ENCODE peak calls at places on chromosomes 3 and 15, in seven cellular contexts. One of them, this sample, is unnamed.

GRCh38 chr3:88301273-88302002 is 151.7 kb downstream of the C3orf38 start:
- DNase-seq in testis: no peak
- DNase-seq in left lung: no peak
- DNase-seq in thoracic aorta: no peak
- DNase-seq in CD8-positive, alpha-beta T cell: no peak
- DNase-seq in stomach: no peak
- DNase-seq in psoas muscle: no peak
- DNase-seq in this sample: no peak

GRCh38 chr3:159634414-159634813 is 354.2 kb upstream of the IL12A start:
- DNase-seq in testis: no peak
- DNase-seq in thoracic aorta: no peak
- DNase-seq in psoas muscle: no peak
- DNase-seq in CD8-positive, alpha-beta T cell: no peak
- DNase-seq in stomach: no peak
- DNase-seq in left lung: no peak
- DNase-seq in this sample: no peak

GRCh38 chr3:120451670-120452220 is 953 bp upstream of the FSTL1 start:
- DNase-seq in stomach: no peak
- DNase-seq in psoas muscle: no peak
- DNase-seq in thoracic aorta: no peak
- DNase-seq in testis: no peak
- DNase-seq in CD8-positive, alpha-beta T cell: no peak
- DNase-seq in left lung: no peak
- DNase-seq in this sample: no peak

GRCh38 chr15:43253431-43254403 is 13.0 kb downstream of the TGM5 start:
- DNase-seq in left lung: peak; percentile 38
- DNase-seq in testis: peak; percentile 44
- DNase-seq in stomach: peak; percentile 56
- DNase-seq in CD8-positive, alpha-beta T cell: no peak
- DNase-seq in thoracic aorta: no peak
- DNase-seq in psoas muscle: peak; percentile 63
- DNase-seq in this sample: peak; percentile 27

GRCh38 chr3:150825192-150825915 is 62.4 kb upstream of the SIAH2 start:
- DNase-seq in left lung: no peak
- DNase-seq in thoracic aorta: no peak
- DNase-seq in CD8-positive, alpha-beta T cell: no peak
- DNase-seq in stomach: no peak
- DNase-seq in psoas muscle: no peak
- DNase-seq in testis: no peak
- DNase-seq in this sample: no peak

GRCh38 chr3:156416846-156417581 is 137.9 kb downstream of the SSR3 start:
- DNase-seq in thoracic aorta: no peak
- DNase-seq in testis: no peak
- DNase-seq in stomach: no peak
- DNase-seq in psoas muscle: no peak
- DNase-seq in left lung: no peak
- DNase-seq in CD8-positive, alpha-beta T cell: no peak
- DNase-seq in this sample: no peak

GRCh38 chr3:68163054-68163453 is 508.6 kb upstream of the SUCLG2 start:
- DNase-seq in stomach: no peak
- DNase-seq in CD8-positive, alpha-beta T cell: no peak
- DNase-seq in psoas muscle: no peak
- DNase-seq in testis: no peak
- DNase-seq in thoracic aorta: no peak
- DNase-seq in left lung: no peak
- DNase-seq in this sample: no peak

GRCh38 chr3:104126864-104127553 is 1239.7 kb upstream of the ALCAM start:
- DNase-seq in thoracic aorta: no peak
- DNase-seq in stomach: no peak
- DNase-seq in left lung: no peak
- DNase-seq in testis: no peak
- DNase-seq in CD8-positive, alpha-beta T cell: no peak
- DNase-seq in psoas muscle: no peak
- DNase-seq in this sample: no peak

GRCh38 chr15:95630683-95631082 is 699.8 kb upstream of the NR2F2 start:
- DNase-seq in CD8-positive, alpha-beta T cell: no peak
- DNase-seq in psoas muscle: no peak
- DNase-seq in stomach: no peak
- DNase-seq in thoracic aorta: no peak
- DNase-seq in testis: no peak
- DNase-seq in left lung: no peak
- DNase-seq in this sample: no peak

GRCh38 chr3:13548696-13549512 is at the start of gene FBLN2:
- DNase-seq in thoracic aorta: no peak
- DNase-seq in left lung: no peak
- DNase-seq in CD8-positive, alpha-beta T cell: no peak
- DNase-seq in psoas muscle: peak; percentile 84
- DNase-seq in testis: peak; percentile 73
- DNase-seq in stomach: peak; percentile 33
- DNase-seq in this sample: no peak

GRCh38 chr3:157127268-157127667 is 32.7 kb downstream of the CCNL1 start:
- DNase-seq in testis: no peak
- DNase-seq in thoracic aorta: no peak
- DNase-seq in psoas muscle: no peak
- DNase-seq in left lung: no peak
- DNase-seq in CD8-positive, alpha-beta T cell: no peak
- DNase-seq in stomach: no peak
- DNase-seq in this sample: no peak

GRCh38 chr3:143327388-143327787 is 207.8 kb downstream of the CHST2 start:
- DNase-seq in CD8-positive, alpha-beta T cell: no peak
- DNase-seq in stomach: no peak
- DNase-seq in thoracic aorta: no peak
- DNase-seq in testis: no peak
- DNase-seq in psoas muscle: no peak
- DNase-seq in left lung: no peak
- DNase-seq in this sample: no peak

GRCh38 chr3:141373768-141374526 is 5.6 kb downstream of the ZBTB38 start:
- DNase-seq in psoas muscle: no peak
- DNase-seq in left lung: no peak
- DNase-seq in stomach: no peak
- DNase-seq in thoracic aorta: no peak
- DNase-seq in CD8-positive, alpha-beta T cell: no peak
- DNase-seq in testis: no peak
- DNase-seq in this sample: no peak

GRCh38 chr15:64460737-64461576 is 579 bp downstream of the ZNF609 start:
- DNase-seq in thoracic aorta: no peak
- DNase-seq in testis: peak; percentile 49
- DNase-seq in psoas muscle: no peak
- DNase-seq in left lung: peak; percentile 34
- DNase-seq in stomach: no peak
- DNase-seq in CD8-positive, alpha-beta T cell: no peak
- DNase-seq in this sample: peak; percentile 21

GRCh38 chr3:127736801-127737539 is 64.2 kb downstream of the ABTB1 start:
- DNase-seq in left lung: no peak
- DNase-seq in thoracic aorta: no peak
- DNase-seq in psoas muscle: no peak
- DNase-seq in stomach: no peak
- DNase-seq in testis: no peak
- DNase-seq in CD8-positive, alpha-beta T cell: no peak
- DNase-seq in this sample: no peak

GRCh38 chr3:127733781-127734180 is 61.0 kb downstream of the ABTB1 start:
- DNase-seq in testis: no peak
- DNase-seq in psoas muscle: no peak
- DNase-seq in CD8-positive, alpha-beta T cell: no peak
- DNase-seq in left lung: no peak
- DNase-seq in stomach: no peak
- DNase-seq in thoracic aorta: no peak
- DNase-seq in this sample: no peak

GRCh38 chr3:127734754-127735473 is 62.2 kb downstream of the ABTB1 start:
- DNase-seq in CD8-positive, alpha-beta T cell: no peak
- DNase-seq in thoracic aorta: no peak
- DNase-seq in psoas muscle: no peak
- DNase-seq in testis: peak; percentile 53
- DNase-seq in left lung: peak; percentile 56
- DNase-seq in stomach: no peak
- DNase-seq in this sample: no peak

GRCh38 chr3:127734181-127734720 is 61.5 kb downstream of the ABTB1 start:
- DNase-seq in thoracic aorta: no peak
- DNase-seq in left lung: no peak
- DNase-seq in psoas muscle: no peak
- DNase-seq in testis: no peak
- DNase-seq in stomach: no peak
- DNase-seq in CD8-positive, alpha-beta T cell: no peak
- DNase-seq in this sample: no peak

GRCh38 chr3:127735767-127736693 is 63.3 kb downstream of the ABTB1 start:
- DNase-seq in psoas muscle: no peak
- DNase-seq in thoracic aorta: no peak
- DNase-seq in testis: peak; percentile 58
- DNase-seq in stomach: no peak
- DNase-seq in CD8-positive, alpha-beta T cell: no peak
- DNase-seq in left lung: no peak
- DNase-seq in this sample: peak; percentile 26
- H3K4me1 ChIP-seq in psoas muscle: peaks cover 42% of the 10 kb centered on the region
- H3K4me1 ChIP-seq in thoracic aorta: peaks cover 28% of the 10 kb centered on the region
- H3K4me1 ChIP-seq in testis: peaks cover 78% of the 10 kb centered on the region
- H3K4me1 ChIP-seq in stomach: peaks cover 78% of the 10 kb centered on the region
- H3K4me1 ChIP-seq in CD8-positive, alpha-beta T cell: no peaks in the 10 kb centered on the region
- H3K4me1 ChIP-seq in left lung: peaks cover 74% of the 10 kb centered on the region
- H3K4me1 ChIP-seq in this sample: peaks cover 38% of the 10 kb centered on the region

GRCh38 chr3:171159024-171159821 is 132.7 kb upstream of the SLC2A2 start:
- DNase-seq in left lung: no peak
- DNase-seq in thoracic aorta: no peak
- DNase-seq in stomach: no peak
- DNase-seq in psoas muscle: no peak
- DNase-seq in CD8-positive, alpha-beta T cell: no peak
- DNase-seq in testis: no peak
- DNase-seq in this sample: no peak

GRCh38 chr3:171157980-171158379 is 131.5 kb upstream of the SLC2A2 start:
- DNase-seq in stomach: no peak
- DNase-seq in testis: no peak
- DNase-seq in left lung: no peak
- DNase-seq in thoracic aorta: no peak
- DNase-seq in CD8-positive, alpha-beta T cell: no peak
- DNase-seq in psoas muscle: no peak
- DNase-seq in this sample: no peak

GRCh38 chr3:171156455-171157005 is 130.0 kb upstream of the SLC2A2 start:
- DNase-seq in stomach: no peak
- DNase-seq in testis: no peak
- DNase-seq in thoracic aorta: no peak
- DNase-seq in left lung: no peak
- DNase-seq in CD8-positive, alpha-beta T cell: no peak
- DNase-seq in psoas muscle: no peak
- DNase-seq in this sample: no peak

GRCh38 chr3:171157286-171157685 is 130.8 kb upstream of the SLC2A2 start:
- DNase-seq in thoracic aorta: no peak
- DNase-seq in testis: peak; percentile 33
- DNase-seq in CD8-positive, alpha-beta T cell: no peak
- DNase-seq in left lung: no peak
- DNase-seq in psoas muscle: peak; percentile 76
- DNase-seq in stomach: no peak
- DNase-seq in this sample: no peak

DNA sequence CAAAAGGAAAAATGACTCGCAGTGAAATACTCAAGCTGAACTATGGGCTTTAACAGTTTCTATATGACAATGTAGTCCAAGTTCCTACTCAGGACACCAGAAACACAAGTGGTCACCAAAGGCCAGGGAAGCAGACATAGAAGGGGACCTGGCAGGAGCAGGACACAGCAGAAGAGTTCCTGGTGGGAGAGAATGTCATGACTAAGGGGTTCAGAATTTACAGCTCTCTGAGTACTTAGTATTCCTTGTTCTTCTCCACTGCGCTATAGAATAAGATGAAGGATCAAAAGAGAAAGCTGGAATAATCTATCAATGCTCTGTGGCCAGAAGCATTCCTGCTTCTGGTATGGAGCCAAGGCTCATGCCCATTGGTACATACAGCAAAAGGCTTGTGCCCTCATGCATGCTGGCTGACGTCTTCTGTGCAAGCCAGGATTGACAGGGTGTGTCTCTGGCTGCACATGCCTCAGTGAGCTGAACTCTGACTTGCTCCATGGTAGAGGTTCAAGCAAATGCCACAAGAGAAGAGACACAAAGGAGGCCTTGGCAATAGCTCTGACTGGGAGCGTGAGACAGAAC is 128.7 kb upstream of the SLC2A2 start:
- DNase-seq in testis: no peak
- DNase-seq in stomach: no peak
- DNase-seq in left lung: no peak
- DNase-seq in thoracic aorta: no peak
- DNase-seq in CD8-positive, alpha-beta T cell: no peak
- DNase-seq in psoas muscle: no peak
- DNase-seq in this sample: no peak
- H3K27ac ChIP-seq in testis: no peak overlapping the region
- H3K27ac ChIP-seq in stomach: no peak overlapping the region
- H3K27ac ChIP-seq in left lung: no peak overlapping the region
- H3K27ac ChIP-seq in thoracic aorta: no peak overlapping the region
- H3K27ac ChIP-seq in CD8-positive, alpha-beta T cell: no peak overlapping the region
- H3K27ac ChIP-seq in psoas muscle: no peak overlapping the region
- H3K27ac ChIP-seq in this sample: no peak overlapping the region

DNA sequence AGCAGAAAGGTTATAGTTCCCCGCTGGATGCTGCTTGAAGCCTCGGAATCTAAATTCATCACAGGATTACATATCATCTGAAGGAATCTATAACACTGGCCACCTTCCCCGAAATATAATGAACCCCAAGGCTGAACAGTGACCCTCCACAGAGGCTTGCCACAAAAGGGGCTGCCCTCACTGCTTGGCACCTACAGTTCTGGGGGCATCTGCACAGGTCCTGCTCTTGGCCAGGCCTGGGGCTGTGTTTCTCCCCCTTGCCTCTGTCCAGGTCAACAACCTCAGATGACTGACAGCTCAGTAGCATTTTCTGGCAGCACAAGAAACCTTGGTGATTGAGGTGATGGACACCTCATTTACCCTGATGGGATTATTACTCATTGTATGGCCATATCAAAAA is 1.5 kb upstream of the ADAMTS17 start:
- DNase-seq in left lung: no peak
- DNase-seq in stomach: no peak
- DNase-seq in CD8-positive, alpha-beta T cell: no peak
- DNase-seq in testis: no peak
- DNase-seq in thoracic aorta: no peak
- DNase-seq in psoas muscle: no peak
- DNase-seq in this sample: no peak
- H3K27me3 ChIP-seq in left lung: peaks cover 57% of the 10 kb centered on the region
- H3K27me3 ChIP-seq in stomach: no peaks in the 10 kb centered on the region
- H3K27me3 ChIP-seq in CD8-positive, alpha-beta T cell: no peaks in the 10 kb centered on the region
- H3K27me3 ChIP-seq in testis: no peaks in the 10 kb centered on the region
- H3K27me3 ChIP-seq in thoracic aorta: peaks cover 7% of the 10 kb centered on the region
- H3K27me3 ChIP-seq in psoas muscle: no peaks in the 10 kb centered on the region
- H3K27me3 ChIP-seq in this sample: no peaks in the 10 kb centered on the region

GRCh38 chr3:46942481-46943236 is 33.9 kb downstream of the CCDC12 start:
- DNase-seq in left lung: peak; percentile 33
- DNase-seq in stomach: no peak
- DNase-seq in CD8-positive, alpha-beta T cell: no peak
- DNase-seq in thoracic aorta: no peak
- DNase-seq in testis: no peak
- DNase-seq in psoas muscle: no peak
- DNase-seq in this sample: no peak

GRCh38 chr3:46939578-46940405 is 36.8 kb downstream of the CCDC12 start:
- DNase-seq in testis: no peak
- DNase-seq in left lung: peak; percentile 30
- DNase-seq in CD8-positive, alpha-beta T cell: no peak
- DNase-seq in psoas muscle: peak; percentile 28
- DNase-seq in stomach: no peak
- DNase-seq in thoracic aorta: no peak
- DNase-seq in this sample: no peak

GRCh38 chr3:46944191-46944590 is 32.4 kb downstream of the CCDC12 start:
- DNase-seq in left lung: no peak
- DNase-seq in psoas muscle: no peak
- DNase-seq in testis: no peak
- DNase-seq in CD8-positive, alpha-beta T cell: no peak
- DNase-seq in stomach: no peak
- DNase-seq in thoracic aorta: no peak
- DNase-seq in this sample: no peak

GRCh38 chr3:46943237-46944187 is 33.0 kb downstream of the CCDC12 start:
- DNase-seq in left lung: peak; percentile 72
- DNase-seq in thoracic aorta: no peak
- DNase-seq in stomach: peak; percentile 80
- DNase-seq in CD8-positive, alpha-beta T cell: no peak
- DNase-seq in testis: no peak
- DNase-seq in psoas muscle: no peak
- DNase-seq in this sample: peak; percentile 56

GRCh38 chr3:46942079-46942478 is 34.5 kb downstream of the CCDC12 start:
- DNase-seq in left lung: peak; percentile 27
- DNase-seq in thoracic aorta: no peak
- DNase-seq in psoas muscle: no peak
- DNase-seq in testis: no peak
- DNase-seq in stomach: no peak
- DNase-seq in CD8-positive, alpha-beta T cell: no peak
- DNase-seq in this sample: no peak
- H3K4me1 ChIP-seq in left lung: peaks cover 85% of the 10 kb centered on the region
- H3K4me1 ChIP-seq in thoracic aorta: peaks cover 8% of the 10 kb centered on the region
- H3K4me1 ChIP-seq in psoas muscle: peaks cover 76% of the 10 kb centered on the region
- H3K4me1 ChIP-seq in testis: peaks cover 34% of the 10 kb centered on the region
- H3K4me1 ChIP-seq in stomach: peaks cover 98% of the 10 kb centered on the region
- H3K4me1 ChIP-seq in CD8-positive, alpha-beta T cell: peaks cover 26% of the 10 kb centered on the region
- H3K4me1 ChIP-seq in this sample: peaks cover 71% of the 10 kb centered on the region

This sample was measured in gastrocnemius medialis.